ENCODE peak calls at places on chromosomes 16 and 17, in five cellular contexts. One of them, this sample, is unnamed. For H3K4me1, the result is how much of the 10 kb centered on the place peaks cover.

GRCh38 chr16:24583494-24583893 is 44.1 kb downstream of the RBBP6 start:
- DNase-seq in lung: no peak
- DNase-seq in gastrocnemius medialis: no peak
- DNase-seq in left lung: no peak
- DNase-seq in right lobe of liver: no peak
- DNase-seq in this sample: no peak

GRCh38 chr17:64785050-64785449 is 122.9 kb upstream of the SMURF2 start:
- DNase-seq in left lung: no peak
- DNase-seq in right lobe of liver: no peak
- DNase-seq in lung: no peak
- DNase-seq in gastrocnemius medialis: no peak
- DNase-seq in this sample: no peak

GRCh38 chr16:84294196-84295142 is at the start of gene WFDC1:
- DNase-seq in lung: no peak
- DNase-seq in gastrocnemius medialis: no peak
- DNase-seq in right lobe of liver: no peak
- DNase-seq in left lung: no peak
- DNase-seq in this sample: no peak

GRCh38 chr17:60573139-60573975 is 26.6 kb upstream of the PPM1D start:
- DNase-seq in left lung: no peak
- DNase-seq in gastrocnemius medialis: no peak
- DNase-seq in lung: no peak
- DNase-seq in right lobe of liver: no peak
- DNase-seq in this sample: no peak

GRCh38 chr16:31476305-31477219 is 4.6 kb downstream of the TGFB1I1 start:
- DNase-seq in left lung: peak
- DNase-seq in right lobe of liver: peak
- DNase-seq in gastrocnemius medialis: no peak
- DNase-seq in lung: peak
- DNase-seq in this sample: peak

GRCh38 chr16:30996324-30996999 is 11.5 kb downstream of the HSD3B7 start:
- DNase-seq in left lung: no peak
- DNase-seq in right lobe of liver: peak
- DNase-seq in lung: no peak
- DNase-seq in gastrocnemius medialis: no peak
- DNase-seq in this sample: no peak

GRCh38 chr17:4986403-4986802 is 1.1 kb downstream of the CAMTA2 start:
- DNase-seq in left lung: no peak
- DNase-seq in lung: no peak
- DNase-seq in right lobe of liver: no peak
- DNase-seq in gastrocnemius medialis: no peak
- DNase-seq in this sample: no peak

GRCh38 chr16:27977966-27978365 is 85.5 kb downstream of the GSG1L start:
- DNase-seq in left lung: no peak
- DNase-seq in lung: no peak
- DNase-seq in right lobe of liver: no peak
- DNase-seq in gastrocnemius medialis: no peak
- DNase-seq in this sample: no peak

GRCh38 chr17:3935825-3936355 is 19.6 kb upstream of the P2RX1 start:
- DNase-seq in left lung: no peak
- DNase-seq in right lobe of liver: no peak
- DNase-seq in gastrocnemius medialis: no peak
- DNase-seq in lung: no peak
- DNase-seq in this sample: no peak

GRCh38 chr16:73365010-73365409 is 317.1 kb upstream of the ZFHX3 start:
- DNase-seq in lung: no peak
- DNase-seq in gastrocnemius medialis: no peak
- DNase-seq in right lobe of liver: no peak
- DNase-seq in left lung: no peak
- DNase-seq in this sample: peak

GRCh38 chr17:57679906-57680695 is 65.0 kb downstream of the CCDC182 start:
- DNase-seq in right lobe of liver: no peak
- DNase-seq in gastrocnemius medialis: no peak
- DNase-seq in left lung: no peak
- DNase-seq in lung: no peak
- DNase-seq in this sample: no peak

GRCh38 chr16:54627616-54628015 is 303.0 kb upstream of the IRX5 start:
- DNase-seq in lung: no peak
- DNase-seq in gastrocnemius medialis: no peak
- DNase-seq in right lobe of liver: no peak
- DNase-seq in left lung: no peak
- DNase-seq in this sample: no peak

GRCh38 chr17:49218941-49219913 is 8.7 kb downstream of the ABI3 start:
- DNase-seq in lung: no peak
- DNase-seq in right lobe of liver: peak
- DNase-seq in gastrocnemius medialis: no peak
- DNase-seq in left lung: peak
- DNase-seq in this sample: peak

GRCh38 chr16:51120289-51121008 is 30.6 kb downstream of the SALL1 start:
- DNase-seq in gastrocnemius medialis: no peak
- DNase-seq in lung: no peak
- DNase-seq in left lung: no peak
- DNase-seq in right lobe of liver: no peak
- DNase-seq in this sample: no peak

GRCh38 chr16:15866451-15866850 is 9.6 kb upstream of the MYH11 start:
- DNase-seq in right lobe of liver: no peak
- DNase-seq in left lung: no peak
- DNase-seq in gastrocnemius medialis: no peak
- DNase-seq in lung: no peak
- DNase-seq in this sample: no peak

GRCh38 chr16:28563218-28563617 is 9.5 kb downstream of the SGF29 start:
- DNase-seq in right lobe of liver: no peak
- DNase-seq in lung: no peak
- DNase-seq in gastrocnemius medialis: no peak
- DNase-seq in left lung: no peak
- DNase-seq in this sample: no peak

GRCh38 chr16:50553731-50554360 is 5.7 kb downstream of the NKD1 start:
- DNase-seq in lung: no peak
- DNase-seq in right lobe of liver: no peak
- DNase-seq in gastrocnemius medialis: no peak
- DNase-seq in left lung: no peak
- DNase-seq in this sample: no peak

GRCh38 chr16:15606521-15607220 is 36.3 kb downstream of the MARF1 start:
- DNase-seq in right lobe of liver: no peak
- DNase-seq in gastrocnemius medialis: no peak
- DNase-seq in left lung: no peak
- DNase-seq in lung: no peak
- DNase-seq in this sample: no peak

GRCh38 chr17:27207073-27207511 is 86.8 kb upstream of the WSB1 start:
- DNase-seq in left lung: no peak
- DNase-seq in right lobe of liver: no peak
- DNase-seq in lung: no peak
- DNase-seq in gastrocnemius medialis: no peak
- DNase-seq in this sample: no peak

GRCh38 chr16:456891-457483 is 31.5 kb downstream of the RAB11FIP3 start:
- DNase-seq in right lobe of liver: no peak
- DNase-seq in lung: no peak
- DNase-seq in left lung: no peak
- DNase-seq in gastrocnemius medialis: no peak
- DNase-seq in this sample: no peak

GRCh38 chr17:40530988-40531971 is 29.9 kb upstream of the TNS4 start:
- DNase-seq in gastrocnemius medialis: peak
- DNase-seq in right lobe of liver: no peak
- DNase-seq in left lung: peak
- DNase-seq in lung: no peak
- DNase-seq in this sample: no peak

GRCh38 chr16:7853197-7853596 is 520.6 kb downstream of the RBFOX1 start:
- DNase-seq in right lobe of liver: no peak
- DNase-seq in left lung: no peak
- DNase-seq in gastrocnemius medialis: no peak
- DNase-seq in lung: no peak
- DNase-seq in this sample: no peak

GRCh38 chr16:67663151-67663876 is 2.6 kb downstream of the PARD6A start:
- DNase-seq in left lung: no peak
- DNase-seq in right lobe of liver: peak
- DNase-seq in lung: no peak
- DNase-seq in gastrocnemius medialis: no peak
- DNase-seq in this sample: peak

GRCh38 chr16:27398894-27399853 is 2.8 kb upstream of the IL21R start:
- DNase-seq in left lung: no peak
- DNase-seq in right lobe of liver: no peak
- DNase-seq in lung: no peak
- DNase-seq in gastrocnemius medialis: no peak
- DNase-seq in this sample: no peak

GRCh38 chr17:13117616-13118015 is 99.8 kb upstream of the ELAC2 start:
- DNase-seq in right lobe of liver: no peak
- DNase-seq in lung: no peak
- DNase-seq in gastrocnemius medialis: no peak
- DNase-seq in left lung: no peak
- DNase-seq in this sample: no peak

GRCh38 chr16:80802902-80803301 is 1.5 kb downstream of the CDYL2 start:
- DNase-seq in lung: no peak
- DNase-seq in right lobe of liver: no peak
- DNase-seq in left lung: no peak
- DNase-seq in gastrocnemius medialis: no peak
- DNase-seq in this sample: peak

GRCh38 chr17:28741358-28742349 is 2.2 kb upstream of the TRAF4 start:
- DNase-seq in right lobe of liver: peak
- DNase-seq in lung: no peak
- DNase-seq in gastrocnemius medialis: no peak
- DNase-seq in left lung: no peak
- DNase-seq in this sample: no peak

GRCh38 chr16:9138731-9139501 is 47.5 kb downstream of the HAPSTR1 start:
- DNase-seq in left lung: peak
- DNase-seq in right lobe of liver: peak
- DNase-seq in lung: peak
- DNase-seq in gastrocnemius medialis: peak
- DNase-seq in this sample: peak

GRCh38 chr16:4053663-4054479 is 62.4 kb downstream of the ADCY9 start:
- DNase-seq in right lobe of liver: peak
- DNase-seq in gastrocnemius medialis: no peak
- DNase-seq in left lung: peak
- DNase-seq in lung: peak
- DNase-seq in this sample: peak

GRCh38 chr16:83689385-83689831 is 118.4 kb upstream of the HSBP1 start:
- DNase-seq in right lobe of liver: no peak
- DNase-seq in left lung: no peak
- DNase-seq in lung: no peak
- DNase-seq in gastrocnemius medialis: peak
- DNase-seq in this sample: no peak

GRCh38 chr16:85715169-85716015 is 26.6 kb upstream of the GINS2 start:
- DNase-seq in lung: no peak
- DNase-seq in right lobe of liver: no peak
- DNase-seq in gastrocnemius medialis: no peak
- DNase-seq in left lung: no peak
- DNase-seq in this sample: no peak

GRCh38 chr16:85612191-85612800 is 826 bp upstream of the GSE1 start:
- DNase-seq in left lung: peak
- DNase-seq in lung: peak
- DNase-seq in gastrocnemius medialis: peak
- DNase-seq in right lobe of liver: peak
- DNase-seq in this sample: peak

GRCh38 chr17:78137392-78138203 is 7.0 kb downstream of the TMC8 start:
- DNase-seq in left lung: no peak
- DNase-seq in gastrocnemius medialis: no peak
- DNase-seq in right lobe of liver: no peak
- DNase-seq in lung: peak
- DNase-seq in this sample: peak
- H3K27ac ChIP-seq in left lung: no peak
- H3K27ac ChIP-seq in gastrocnemius medialis: no peak
- H3K27ac ChIP-seq in right lobe of liver: no peak
- H3K27ac ChIP-seq in lung: no peak
- H3K27ac ChIP-seq in this sample: no peak

GRCh38 chr16:11738742-11739544 is 3.7 kb downstream of the TXNDC11 start:
- DNase-seq in gastrocnemius medialis: no peak
- DNase-seq in lung: no peak
- DNase-seq in left lung: no peak
- DNase-seq in right lobe of liver: no peak
- DNase-seq in this sample: no peak

GRCh38 chr16:11737678-11738077 is 5.0 kb downstream of the TXNDC11 start:
- DNase-seq in left lung: no peak
- DNase-seq in gastrocnemius medialis: no peak
- DNase-seq in right lobe of liver: no peak
- DNase-seq in lung: no peak
- DNase-seq in this sample: no peak

GRCh38 chr16:11742041-11742535 is 569 bp downstream of the TXNDC11 start:
- DNase-seq in left lung: peak
- DNase-seq in right lobe of liver: peak
- DNase-seq in lung: peak
- DNase-seq in gastrocnemius medialis: peak
- DNase-seq in this sample: peak

GRCh38 chr16:11742536-11743307 is at the start of gene TXNDC11:
- DNase-seq in lung: peak
- DNase-seq in left lung: peak
- DNase-seq in gastrocnemius medialis: peak
- DNase-seq in right lobe of liver: peak
- DNase-seq in this sample: peak

GRCh38 chr16:11740567-11740966 is 2.1 kb downstream of the TXNDC11 start:
- DNase-seq in left lung: no peak
- DNase-seq in lung: no peak
- DNase-seq in gastrocnemius medialis: no peak
- DNase-seq in right lobe of liver: no peak
- DNase-seq in this sample: no peak
- H3K4me1 ChIP-seq in left lung: under half
- H3K4me1 ChIP-seq in lung: under half
- H3K4me1 ChIP-seq in gastrocnemius medialis: half or more
- H3K4me1 ChIP-seq in right lobe of liver: half or more
- H3K4me1 ChIP-seq in this sample: under half

GRCh38 chr17:77251622-77252021 is 110.9 kb downstream of the SEC14L1 start:
- DNase-seq in lung: no peak
- DNase-seq in left lung: no peak
- DNase-seq in right lobe of liver: no peak
- DNase-seq in gastrocnemius medialis: no peak
- DNase-seq in this sample: no peak
- H3K27ac ChIP-seq in lung: no peak
- H3K27ac ChIP-seq in left lung: no peak
- H3K27ac ChIP-seq in right lobe of liver: no peak
- H3K27ac ChIP-seq in gastrocnemius medialis: no peak
- H3K27ac ChIP-seq in this sample: no peak

DNA sequence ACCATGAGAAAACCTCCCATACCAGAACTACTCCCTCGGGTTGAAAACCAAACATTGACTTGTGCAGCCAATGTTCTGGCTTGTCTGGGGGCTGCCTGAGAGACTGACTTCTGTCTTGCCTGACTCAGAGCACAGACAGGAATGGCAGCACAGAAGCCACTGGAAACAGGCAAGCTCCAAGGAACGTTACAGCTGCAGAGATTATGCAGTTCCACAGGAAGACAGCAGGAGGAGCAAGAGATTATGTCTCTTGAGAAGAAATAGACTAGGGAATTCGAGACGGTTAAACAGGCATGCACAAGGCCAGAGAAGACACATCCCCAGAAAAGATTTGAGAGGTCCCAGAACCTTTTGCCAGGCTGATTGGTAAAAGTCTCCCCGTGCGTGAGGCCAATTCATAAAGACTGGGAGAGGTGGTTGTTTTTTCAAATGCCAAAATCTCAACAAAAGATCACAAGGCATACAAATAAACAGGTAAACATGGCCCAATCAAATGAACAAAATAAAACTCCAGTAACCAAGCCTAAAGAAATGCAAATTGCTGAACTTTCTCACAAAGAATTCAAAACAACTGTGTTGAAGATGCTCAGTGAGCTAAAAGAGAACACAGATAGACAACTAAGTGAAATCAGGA is 90.6 kb upstream of the CDH5 start:
- DNase-seq in gastrocnemius medialis: no peak
- DNase-seq in lung: peak
- DNase-seq in right lobe of liver: no peak
- DNase-seq in left lung: no peak
- DNase-seq in this sample: no peak
- H3K4me1 ChIP-seq in gastrocnemius medialis: under half
- H3K4me1 ChIP-seq in lung: under half
- H3K4me1 ChIP-seq in right lobe of liver: under half
- H3K4me1 ChIP-seq in left lung: under half
- H3K4me1 ChIP-seq in this sample: under half

This sample was measured in pancreas.